ENCODE peak calls at places on chromosome 2, in five cellular contexts. R is endothelial cell; Q is naive thymus-derived CD8-positive, alpha-beta T cell; J is AG04449; B is Peyer's patch. T is an unnamed sample.

GRCh38 chr2:232419245-232420072 is 12.8 kb downstream of the ALPG start:
- DNase-seq in R (no peak), Q (no peak), J (no peak), B (no peak), T (no peak)

GRCh38 chr2:162582357-162582798 is 238.4 kb downstream of the GCA start:
- DNase-seq in R (no peak), Q (no peak), J (no peak), B (peak; percentile 50), T (no peak)

GRCh38 chr2:129237966-129238725 is 741.3 kb upstream of the RAB6C start:
- DNase-seq in R (no peak), Q (no peak), J (no peak), B (no peak), T (no peak)

GRCh38 chr2:86081724-86082123 is 24.0 kb downstream of the POLR1A start:
- DNase-seq in R (no peak), Q (no peak), J (no peak), B (no peak), T (no peak)

GRCh38 chr2:6723865-6724571 is 141.7 kb downstream of the CMPK2 start:
- DNase-seq in R (no peak), Q (no peak), J (no peak), B (no peak), T (no peak)

GRCh38 chr2:191626497-191627151 is 51.3 kb upstream of the NABP1 start:
- DNase-seq in R (no peak), Q (no peak), J (no peak), B (no peak), T (no peak)

GRCh38 chr2:25041307-25041927 is 459 bp upstream of the EFR3B start:
- DNase-seq in R (peak; percentile 65), Q (peak; percentile 63), J (no peak), B (peak; percentile 70), T (peak; percentile 15)

GRCh38 chr2:182616471-182617393 is 99.3 kb upstream of the DNAJC10 start:
- DNase-seq in R (no peak), Q (no peak), J (peak; percentile 82), B (no peak), T (no peak)

GRCh38 chr2:160836755-160837154 is 323.5 kb upstream of the TANK start:
- DNase-seq in R (no peak), Q (no peak), J (peak; percentile 90), B (no peak), T (no peak)

GRCh38 chr2:134623796-134624195 is 95.0 kb downstream of the TMEM163 start:
- DNase-seq in R (no peak), Q (no peak), J (no peak), B (no peak), T (no peak)

GRCh38 chr2:177165103-177165583 is 47.5 kb upstream of the HNRNPA3 start:
- DNase-seq in R (no peak), Q (no peak), J (no peak), B (no peak), T (no peak)

GRCh38 chr2:161415041-161415440 is 1.1 kb upstream of the TBR1 start:
- DNase-seq in R (no peak), Q (no peak), J (no peak), B (no peak), T (no peak)

GRCh38 chr2:43898134-43898957 is 59.6 kb downstream of the ABCG8 start:
- DNase-seq in R (peak; percentile 39), Q (no peak), J (no peak), B (peak; percentile 75), T (no peak)

GRCh38 chr2:223846524-223846923 is 9.1 kb upstream of the AP1S3 start:
- DNase-seq in R (no peak), Q (no peak), J (peak; percentile 67), B (no peak), T (no peak)

GRCh38 chr2:28163028-28163427 is 229.6 kb upstream of the FOSL2 start:
- DNase-seq in R (no peak), Q (no peak), J (no peak), B (no peak), T (no peak)

GRCh38 chr2:42618972-42619371 is 50.5 kb downstream of the MTA3 start:
- DNase-seq in R (no peak), Q (no peak), J (peak; percentile 26), B (no peak), T (no peak)

GRCh38 chr2:39203382-39203781 is 40.4 kb downstream of the CDKL4 start:
- DNase-seq in R (no peak), Q (no peak), J (no peak), B (no peak), T (no peak)

GRCh38 chr2:98013407-98014042 is 17.8 kb upstream of the TMEM131 start:
- DNase-seq in R (no peak), Q (no peak), J (no peak), B (no peak), T (no peak)

GRCh38 chr2:45731146-45731545 is 79.7 kb downstream of the PRKCE start:
- DNase-seq in R (no peak), Q (no peak), J (no peak), B (no peak), T (no peak)

GRCh38 chr2:118967124-118967880 is 25.3 kb downstream of the MARCO start:
- DNase-seq in R (no peak), Q (no peak), J (no peak), B (no peak), T (no peak)

GRCh38 chr2:24856791-24857211 is 63.2 kb downstream of the ADCY3 start:
- DNase-seq in R (no peak), Q (no peak), J (no peak), B (no peak), T (no peak)

GRCh38 chr2:55384786-55385185 is 34.9 kb downstream of the CCDC88A start:
- DNase-seq in R (no peak), Q (no peak), J (no peak), B (no peak), T (no peak)

GRCh38 chr2:24920813-24921441 is 890 bp upstream of the ADCY3 start:
- DNase-seq in R (no peak), Q (no peak), J (no peak), B (no peak), T (no peak)

GRCh38 chr2:4258563-4258962 is 555.2 kb downstream of the DCDC2C start:
- DNase-seq in R (no peak), Q (no peak), J (no peak), B (no peak), T (no peak)

GRCh38 chr2:100941646-100942240 is 60.3 kb upstream of the RPL31 start:
- DNase-seq in R (no peak), Q (no peak), J (no peak), B (no peak), T (no peak)

GRCh38 chr2:208454861-208455260 is 48.3 kb downstream of the PTH2R start:
- DNase-seq in R (no peak), Q (no peak), J (no peak), B (no peak), T (no peak)

GRCh38 chr2:176126929-176127768 is 2.4 kb upstream of the HOXD8 start:
- DNase-seq in R (peak; percentile 69), Q (peak; percentile 78), J (no peak), B (peak; percentile 64), T (peak; percentile 62)

GRCh38 chr2:69437751-69438154 is 518 bp upstream of the NFU1 start:
- DNase-seq in R (no peak), Q (no peak), J (no peak), B (no peak), T (no peak)

GRCh38 chr2:106183093-106183837 is 10.8 kb downstream of the UXS1 start:
- DNase-seq in R (no peak), Q (no peak), J (no peak), B (no peak), T (no peak)

GRCh38 chr2:59076079-59076619 is 835.0 kb upstream of the FANCL start:
- DNase-seq in R (no peak), Q (no peak), J (no peak), B (no peak), T (no peak)

GRCh38 chr2:62685986-62686625 is 19.4 kb upstream of the EHBP1 start:
- DNase-seq in R (no peak), Q (no peak), J (no peak), B (no peak), T (no peak)

GRCh38 chr2:47300081-47300480 is 102.9 kb upstream of the MSH2 start:
- DNase-seq in R (no peak), Q (no peak), J (no peak), B (no peak), T (no peak)

GRCh38 chr2:15650616-15651366 is 59.1 kb downstream of the DDX1 start:
- DNase-seq in R (no peak), Q (no peak), J (no peak), B (no peak), T (no peak)

GRCh38 chr2:190343500-190344274 is at the start of gene INPP1:
- DNase-seq in R (peak; percentile 56), Q (peak; percentile 68), J (no peak), B (peak; percentile 83), T (peak; percentile 29)

GRCh38 chr2:152468832-152469692 is 134.1 kb downstream of the FMNL2 start:
- DNase-seq in R (no peak), Q (no peak), J (no peak), B (no peak), T (no peak)

GRCh38 chr2:71926860-71927756 is 220.6 kb downstream of the CYP26B1 start:
- DNase-seq in R (no peak), Q (no peak), J (no peak), B (peak; percentile 54), T (no peak)

GRCh38 chr2:19580830-19581229 is 222.4 kb upstream of the OSR1 start:
- DNase-seq in R (no peak), Q (no peak), J (no peak), B (no peak), T (no peak)

GRCh38 chr2:152920846-152921245 is 202.4 kb downstream of the ARL6IP6 start:
- DNase-seq in R (no peak), Q (no peak), J (no peak), B (no peak), T (no peak)

GRCh38 chr2:170217778-170218251 is 39.9 kb downstream of the MYO3B start:
- DNase-seq in R (no peak), Q (no peak), J (no peak), B (no peak), T (no peak)

T was measured in CD8-positive, alpha-beta memory T cell.